ENCODE peak calls at places on chromosome 5, in nine cellular contexts. C is HL-60, F is A549, I is SK-N-SH, W is K562, B is HepG2, Z is GM12878, O is Panc1, R is HCT116. U is an unnamed sample.

GRCh38 chr5:147481857-147482256 is 28.0 kb downstream of the DPYSL3 start:
- DNase-seq in C (no peak), F (no peak), I (no peak), W (no peak), B (no peak), Z (peak), O (no peak), R (no peak), U (no peak)

GRCh38 chr5:45484781-45485180 is 211.4 kb downstream of the HCN1 start:
- DNase-seq in C (no peak), F (no peak), I (no peak), W (no peak), B (no peak), Z (no peak), O (no peak), R (no peak), U (no peak)

GRCh38 chr5:3032513-3032912 is 281.0 kb upstream of the IRX2 start:
- DNase-seq in C (no peak), F (no peak), I (no peak), W (no peak), B (no peak), Z (no peak), O (no peak), R (no peak), U (no peak)

GRCh38 chr5:72693546-72693945 is 122.9 kb upstream of the TNPO1 start:
- DNase-seq in C (no peak), F (no peak), I (no peak), W (no peak), B (no peak), Z (no peak), O (no peak), R (no peak), U (no peak)

GRCh38 chr5:20145240-20145639 is 157.2 kb upstream of the CDH18 start:
- DNase-seq in C (no peak), F (no peak), I (no peak), W (no peak), B (no peak), Z (no peak), O (no peak), R (no peak), U (no peak)

GRCh38 chr5:157718529-157718928 is 12.7 kb upstream of the THG1L start:
- DNase-seq in C (peak), F (peak), I (peak), W (peak), B (peak), Z (peak), O (peak), R (peak), U (peak)

GRCh38 chr5:57137401-57137800 is 36.5 kb upstream of the GPBP1 start:
- DNase-seq in C (no peak), F (peak), I (no peak), W (no peak), B (no peak), Z (no peak), O (no peak), R (no peak), U (no peak)

GRCh38 chr5:54013556-54014157 is 296.7 kb downstream of the ARL15 start:
- DNase-seq in C (peak), F (no peak), I (no peak), W (peak), B (no peak), Z (no peak), O (no peak), R (peak), U (no peak)

GRCh38 chr5:175133185-175133584 is 310.8 kb downstream of the DRD1 start:
- DNase-seq in C (no peak), F (no peak), I (no peak), W (no peak), B (no peak), Z (no peak), O (no peak), R (no peak), U (peak)

GRCh38 chr5:166767858-166768257 is 1523.6 kb upstream of the WWC1 start:
- DNase-seq in C (no peak), F (no peak), I (peak), W (no peak), B (no peak), Z (no peak), O (no peak), R (no peak), U (no peak)

GRCh38 chr5:138033916-138034315 is 1.0 kb upstream of the FAM13B start:
- DNase-seq in C (no peak), F (no peak), I (no peak), W (no peak), B (no peak), Z (no peak), O (no peak), R (no peak), U (no peak)

GRCh38 chr5:66129184-66129583 is 14.9 kb upstream of the SREK1 start:
- DNase-seq in C (no peak), F (no peak), I (peak), W (no peak), B (no peak), Z (no peak), O (no peak), R (no peak), U (no peak)

GRCh38 chr5:13976867-13977479 is 32.5 kb upstream of the DNAH5 start:
- DNase-seq in C (peak), F (peak), I (peak), W (no peak), B (peak), Z (no peak), O (no peak), R (peak), U (peak)

GRCh38 chr5:26430323-26430722 is 608.1 kb downstream of the CDH9 start:
- DNase-seq in C (no peak), F (no peak), I (no peak), W (no peak), B (no peak), Z (no peak), O (no peak), R (no peak), U (no peak)

GRCh38 chr5:35136386-35136785 is 88.6 kb upstream of the AGXT2 start:
- DNase-seq in C (no peak), F (no peak), I (no peak), W (no peak), B (no peak), Z (no peak), O (no peak), R (no peak), U (no peak)

GRCh38 chr5:68354315-68354714 is 138.8 kb downstream of the PIK3R1 start:
- DNase-seq in C (no peak), F (no peak), I (no peak), W (no peak), B (no peak), Z (no peak), O (no peak), R (no peak), U (no peak)

GRCh38 chr5:53091304-53091703 is 18.3 kb downstream of the MOCS2 start:
- DNase-seq in C (no peak), F (no peak), I (no peak), W (no peak), B (no peak), Z (no peak), O (no peak), R (no peak), U (no peak)

GRCh38 chr5:10789021-10789420 is 28.0 kb upstream of the DAP start:
- DNase-seq in C (no peak), F (no peak), I (no peak), W (no peak), B (no peak), Z (no peak), O (no peak), R (no peak), U (no peak)

GRCh38 chr5:140246378-140247122 is 56.4 kb downstream of the PFDN1 start:
- DNase-seq in C (no peak), F (no peak), I (peak), W (no peak), B (no peak), Z (no peak), O (no peak), R (no peak), U (no peak)

GRCh38 chr5:130282044-130282443 is 377.8 kb downstream of the CHSY3 start:
- DNase-seq in C (no peak), F (no peak), I (no peak), W (no peak), B (no peak), Z (no peak), O (no peak), R (no peak), U (no peak)

GRCh38 chr5:78886650-78887230 is 98.4 kb downstream of the ARSB start:
- DNase-seq in C (no peak), F (peak), I (peak), W (no peak), B (no peak), Z (no peak), O (no peak), R (no peak), U (peak)

GRCh38 chr5:92889140-92889539 is 691.9 kb downstream of the NR2F1-AS1 start:
- DNase-seq in C (no peak), F (no peak), I (no peak), W (no peak), B (no peak), Z (no peak), O (no peak), R (no peak), U (no peak)

GRCh38 chr5:82308997-82309670 is 31.0 kb upstream of the RPS23 start:
- DNase-seq in C (no peak), F (no peak), I (no peak), W (no peak), B (no peak), Z (no peak), O (no peak), R (no peak), U (no peak)

GRCh38 chr5:158809310-158809709 is 290.4 kb downstream of the EBF1 start:
- DNase-seq in C (no peak), F (no peak), I (no peak), W (no peak), B (no peak), Z (no peak), O (no peak), R (no peak), U (no peak)

GRCh38 chr5:72394688-72395087 is 74.5 kb downstream of the PTCD2 start:
- DNase-seq in C (peak), F (no peak), I (no peak), W (no peak), B (no peak), Z (no peak), O (peak), R (no peak), U (peak)

GRCh38 chr5:171367424-171368370 is 20.0 kb upstream of the NPM1 start:
- DNase-seq in C (peak), F (no peak), I (no peak), W (no peak), B (no peak), Z (no peak), O (no peak), R (no peak), U (no peak)

GRCh38 chr5:38715671-38716070 is 130.1 kb upstream of the OSMR start:
- DNase-seq in C (no peak), F (no peak), I (peak), W (no peak), B (peak), Z (no peak), O (no peak), R (peak), U (no peak)

GRCh38 chr5:149517461-149518122 is 33.6 kb downstream of the CSNK1A1 start:
- DNase-seq in C (no peak), F (no peak), I (no peak), W (no peak), B (no peak), Z (no peak), O (no peak), R (no peak), U (no peak)

GRCh38 chr5:115798252-115798651 is 18.2 kb downstream of the CDO1 start:
- DNase-seq in C (no peak), F (no peak), I (no peak), W (no peak), B (no peak), Z (no peak), O (no peak), R (no peak), U (no peak)

DNA sequence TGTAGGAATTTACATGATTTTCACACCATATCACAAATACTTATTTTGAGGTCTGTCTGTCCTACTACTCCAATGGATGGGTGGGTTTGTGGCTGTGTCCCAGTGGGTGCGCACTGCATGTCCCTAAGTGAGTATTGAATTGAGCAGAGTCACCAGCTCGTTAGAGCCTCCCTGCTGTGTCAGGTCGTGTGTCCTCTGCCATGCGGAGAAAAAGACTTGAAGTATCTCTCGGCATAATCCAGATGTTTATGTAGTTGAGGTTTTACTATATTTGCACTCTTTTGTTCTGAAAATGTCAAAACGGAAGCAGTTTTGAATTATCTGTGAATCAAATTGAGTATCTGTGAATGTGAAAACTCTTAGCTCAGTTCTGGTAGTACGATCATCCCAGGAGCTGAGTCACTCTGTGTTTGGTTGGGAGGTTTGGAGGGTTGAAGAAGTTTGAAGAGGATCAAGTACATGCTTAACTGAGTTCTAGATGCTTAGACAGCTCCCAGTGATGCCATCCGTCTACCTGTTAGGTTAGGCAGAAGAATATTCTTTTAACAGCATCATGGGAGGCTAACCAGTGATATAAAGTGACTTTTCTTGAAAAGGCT is 194.2 kb downstream of the TENT4A start:
- DNase-seq in C (no peak), F (no peak), I (no peak), W (no peak), B (no peak), Z (no peak), O (no peak), R (no peak), U (no peak)
- H3K4me3 ChIP-seq in C (no peak), F (no peak), I (no peak), W (no peak), B (no peak), Z (no peak), O (no peak), R (no peak), U (no peak)

DNA sequence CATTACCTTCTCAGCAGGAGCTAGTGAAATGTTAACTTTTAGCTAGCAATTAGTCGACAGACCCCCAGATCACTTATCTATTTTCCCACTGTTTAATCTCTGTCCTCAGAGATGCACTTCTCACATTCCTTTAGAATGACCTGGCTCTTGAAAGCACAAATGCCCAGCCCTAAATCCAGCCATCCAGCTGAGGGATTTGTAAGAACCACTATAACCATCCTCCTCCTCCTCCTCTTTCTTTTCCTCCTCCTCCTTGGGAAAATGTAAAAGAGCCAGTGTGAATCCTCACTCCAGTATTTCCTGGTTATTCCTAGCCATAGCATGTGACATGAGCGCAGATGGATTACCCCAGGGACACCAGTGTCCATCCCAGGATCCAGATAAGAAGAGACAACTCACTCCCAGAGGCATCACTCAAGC is 124.3 kb downstream of the ENC1 start:
- DNase-seq in C (no peak), F (no peak), I (no peak), W (no peak), B (peak), Z (no peak), O (no peak), R (no peak), U (peak)
- TF ChIP-seq REST in C (no peak), F (no peak), I (no peak), W (no peak), B (no peak), Z (no peak), O (no peak), R (no peak), U (no peak)

GRCh38 chr5:172661536-172661935 is 20.5 kb downstream of the NEURL1B start:
- DNase-seq in C (no peak), F (no peak), I (no peak), W (no peak), B (no peak), Z (no peak), O (no peak), R (no peak), U (no peak)

GRCh38 chr5:172659909-172660628 is 19.0 kb downstream of the NEURL1B start:
- DNase-seq in C (peak), F (no peak), I (peak), W (no peak), B (peak), Z (no peak), O (no peak), R (no peak), U (peak)

GRCh38 chr5:172662596-172662995 is 21.5 kb downstream of the NEURL1B start:
- DNase-seq in C (no peak), F (no peak), I (no peak), W (no peak), B (no peak), Z (no peak), O (no peak), R (no peak), U (no peak)

GRCh38 chr5:172659570-172659908 is 18.5 kb downstream of the NEURL1B start:
- DNase-seq in C (no peak), F (no peak), I (no peak), W (no peak), B (no peak), Z (no peak), O (no peak), R (no peak), U (no peak)

DNA sequence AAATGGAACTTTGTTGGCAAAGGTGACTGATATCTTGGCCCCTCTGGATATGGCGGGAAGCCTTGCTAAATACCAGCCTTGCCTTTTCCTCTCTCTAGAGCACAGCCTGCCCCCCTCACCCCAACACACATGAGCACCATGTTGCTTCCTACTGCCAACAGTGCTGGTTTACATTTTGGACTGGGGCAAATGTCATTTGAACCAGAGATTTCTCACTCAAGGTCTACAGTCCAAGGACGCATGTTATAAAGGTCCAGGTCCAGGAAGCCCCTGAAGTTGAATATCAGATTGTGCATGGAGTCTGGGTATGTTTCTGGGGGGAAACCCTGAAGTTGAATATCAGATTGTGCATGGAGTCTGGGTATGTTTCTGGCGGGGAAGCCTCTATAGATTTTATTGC is 19.9 kb downstream of the NEURL1B start:
- DNase-seq in C (no peak), F (no peak), I (no peak), W (no peak), B (no peak), Z (no peak), O (no peak), R (no peak), U (no peak)
- H3K4me3 ChIP-seq in C (no peak), F (no peak), I (no peak), W (no peak), B (no peak), Z (no peak), O (no peak), R (no peak), U (no peak)

DNA sequence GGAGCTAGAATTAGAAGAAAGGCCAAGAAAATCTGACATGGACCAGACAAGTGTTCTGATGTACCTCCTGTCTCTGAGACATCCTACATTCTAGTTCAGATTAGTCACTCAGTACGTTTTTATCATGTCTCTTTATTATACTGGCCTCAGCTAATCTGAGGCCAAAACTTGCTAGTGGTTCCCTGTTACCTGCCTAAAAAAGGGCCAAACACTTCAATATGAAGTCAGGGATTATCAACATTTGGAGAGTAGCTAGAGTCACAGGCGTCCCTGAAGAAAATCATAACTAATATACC is 587.4 kb downstream of the PRELID2 start:
- DNase-seq in C (no peak), F (no peak), I (no peak), W (no peak), B (no peak), Z (no peak), O (no peak), R (no peak), U (no peak)
- TF ChIP-seq REST in C (no peak), F (no peak), I (no peak), W (no peak), B (no peak), Z (no peak), O (no peak), R (no peak), U (no peak)